ENCODE peak calls at places on chromosome X, in four cellular contexts. O is H9, T is HCT116, W is keratinocyte. P is an unnamed sample. For H4K20me1, the result is how much of the 10 kb centered on the place peaks cover.

GRCh38 chrX:72062890-72063289 is 68.8 kb downstream of the RTL5 start:
- DNase-seq in O (no peak), W (no peak), T (no peak), P (no peak)

GRCh38 chrX:99719140-99719539 is 690.9 kb downstream of the PCDH19 start:
- DNase-seq in O (peak), T (no peak), W (no peak), P (no peak)

GRCh38 chrX:43612400-43612799 is 43.7 kb upstream of the MAOA start:
- DNase-seq in W (no peak), T (no peak), O (no peak), P (no peak)

GRCh38 chrX:151505796-151506195 is 57.7 kb upstream of the PASD1 start:
- DNase-seq in W (no peak), O (no peak), T (peak), P (no peak)

GRCh38 chrX:41922125-41922521 is 1.2 kb downstream of the CASK start:
- DNase-seq in O (no peak), W (no peak), T (no peak), P (no peak)

GRCh38 chrX:133880032-133880443 is 105.4 kb downstream of the GPC3 start:
- DNase-seq in T (no peak), O (no peak), W (no peak), P (peak)

GRCh38 chrX:108312011-108312410 is 126.2 kb downstream of the COL4A6 start:
- DNase-seq in W (no peak), T (no peak), O (no peak), P (no peak)

GRCh38 chrX:21968333-21968732 is 27.8 kb downstream of the SMS start:
- DNase-seq in O (no peak), T (no peak), W (no peak), P (no peak)

GRCh38 chrX:19846995-19847790 is 40.2 kb downstream of the SH3KBP1 start:
- DNase-seq in O (no peak), T (no peak), W (no peak), P (peak)

GRCh38 chrX:11190745-11191510 is 79.8 kb downstream of the HCCS start:
- DNase-seq in O (no peak), W (no peak), T (no peak), P (peak)

GRCh38 chrX:100928660-100929613 is at the start of gene XKRX:
- DNase-seq in W (no peak), T (peak), O (peak), P (peak)

GRCh38 chrX:10534611-10535010 is 85.8 kb downstream of the MID1 start:
- DNase-seq in O (no peak), T (no peak), W (no peak), P (no peak)

GRCh38 chrX:31265383-31265782 is 193.5 kb upstream of the FTHL17 start:
- DNase-seq in T (no peak), O (no peak), W (no peak), P (no peak)

GRCh38 chrX:126770179-126770578 is 49.4 kb upstream of the PRR32 start:
- DNase-seq in O (no peak), T (no peak), W (no peak), P (peak)

GRCh38 chrX:140099221-140099620 is 133.9 kb upstream of the CXorf66 start:
- DNase-seq in W (no peak), O (no peak), T (no peak), P (no peak)

GRCh38 chrX:39903343-39903742 is 194.4 kb downstream of the BCOR start:
- DNase-seq in W (no peak), T (no peak), O (no peak), P (no peak)

GRCh38 chrX:107542500-107542899 is 85.8 kb upstream of the PRPS1 start:
- DNase-seq in O (peak), T (peak), W (no peak), P (no peak)

GRCh38 chrX:101682723-101683122 is 23.1 kb upstream of the ARMCX2 start:
- DNase-seq in W (no peak), O (no peak), T (no peak), P (no peak)

GRCh38 chrX:8179653-8180052 is 8.6 kb upstream of the VCX2 start:
- DNase-seq in O (no peak), W (no peak), T (no peak), P (no peak)

GRCh38 chrX:9907645-9908387 is 59.3 kb upstream of the CLDN34 start:
- DNase-seq in T (no peak), O (no peak), W (no peak), P (no peak)

GRCh38 chrX:9341305-9342201 is 123.3 kb upstream of the TBL1X start:
- DNase-seq in T (no peak), O (peak), W (no peak), P (peak)

GRCh38 chrX:101009086-101009485 is 39.6 kb downstream of the ARL13A start:
- DNase-seq in O (no peak), T (no peak), W (no peak), P (no peak)

GRCh38 chrX:53262918-53263394 is 18.4 kb downstream of the IQSEC2 start:
- DNase-seq in O (no peak), W (no peak), T (peak), P (no peak)

DNA sequence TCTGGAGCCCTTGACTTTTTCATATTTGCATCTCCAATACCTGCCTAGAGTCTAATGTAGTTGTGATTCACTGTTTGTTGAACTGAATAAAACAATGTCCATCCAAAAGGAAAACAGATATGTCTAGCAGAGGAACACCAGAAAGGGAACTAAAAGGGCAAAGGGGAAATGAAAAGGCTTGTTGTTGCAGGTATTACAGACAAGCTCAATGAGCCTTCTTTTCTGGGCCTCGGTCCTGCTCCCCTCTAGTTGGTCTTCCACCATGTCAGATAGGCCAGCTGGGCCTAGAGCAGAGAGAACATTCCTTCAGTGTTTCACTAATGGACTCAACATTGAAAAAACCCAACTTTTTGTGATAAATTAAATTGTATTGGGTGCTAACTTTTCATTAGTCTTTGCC is 55.4 kb downstream of the ZFX start:
- DNase-seq in O (no peak), T (no peak), W (no peak), P (no peak)
- H4K20me1 ChIP-seq in O (under half), T (under half), W (under half), P (under half)

GRCh38 chrX:129782015-129782495 is 2.3 kb downstream of the SASH3 start:
- DNase-seq in O (no peak), T (no peak), W (no peak), P (no peak)
- H4K20me1 ChIP-seq in O (under half), T (under half), W (under half), P (under half)

GRCh38 chrX:70476934-70477733 is 32.5 kb downstream of the DLG3 start:
- DNase-seq in W (no peak), O (peak), T (peak), P (no peak)
- H4K20me1 ChIP-seq in W (under half), O (under half), T (under half), P (under half)

DNA sequence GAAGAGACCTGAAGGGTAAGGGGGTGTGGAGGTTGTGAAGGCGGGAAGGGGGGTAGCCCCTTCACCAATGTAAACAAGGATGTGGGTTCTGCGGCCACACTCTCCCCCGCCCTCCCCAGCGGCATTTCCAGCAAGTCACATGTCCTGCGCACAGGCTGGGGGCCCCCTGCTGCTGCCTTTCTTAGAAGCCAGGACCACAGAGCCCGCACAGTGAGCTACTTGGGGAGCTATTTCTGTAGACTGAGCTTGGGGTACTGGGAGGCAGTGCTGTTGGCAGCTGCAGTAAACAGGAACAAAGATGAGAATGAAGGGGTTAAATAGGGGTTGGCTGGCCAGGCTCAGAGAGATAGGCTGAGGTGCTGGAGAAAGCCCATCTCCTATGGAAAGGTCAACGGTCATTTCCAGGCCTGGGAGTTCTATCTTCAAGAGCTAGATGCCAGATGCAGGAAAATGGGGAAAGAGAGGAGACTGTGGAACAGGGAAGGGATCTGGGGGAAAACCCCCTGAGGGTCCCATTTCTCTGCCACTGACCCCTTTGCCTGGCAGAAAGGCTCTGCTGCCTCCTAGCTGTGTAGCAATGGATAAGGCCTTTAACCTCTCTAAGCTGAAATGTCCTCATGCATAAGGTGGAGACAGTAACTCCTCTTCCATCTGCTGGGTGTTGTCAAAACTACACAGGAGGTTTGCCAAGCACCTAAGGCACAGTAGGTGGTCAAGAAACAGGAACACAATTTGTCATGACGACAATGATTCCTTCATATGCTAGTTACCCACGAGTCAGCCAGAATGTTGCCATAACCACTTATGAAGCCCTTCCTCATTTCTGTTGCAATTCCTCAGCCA is 18.5 kb upstream of the PIM2 start:
- DNase-seq in W (no peak), O (no peak), T (no peak), P (peak)
- H4K20me1 ChIP-seq in W (under half), O (under half), T (under half), P (under half)

GRCh38 chrX:2701600-2701999 is 10.5 kb downstream of the CD99 start:
- DNase-seq in O (no peak), T (no peak), W (no peak), P (peak)
- H4K20me1 ChIP-seq in O (under half), T (under half), W (under half), P (under half)

DNA sequence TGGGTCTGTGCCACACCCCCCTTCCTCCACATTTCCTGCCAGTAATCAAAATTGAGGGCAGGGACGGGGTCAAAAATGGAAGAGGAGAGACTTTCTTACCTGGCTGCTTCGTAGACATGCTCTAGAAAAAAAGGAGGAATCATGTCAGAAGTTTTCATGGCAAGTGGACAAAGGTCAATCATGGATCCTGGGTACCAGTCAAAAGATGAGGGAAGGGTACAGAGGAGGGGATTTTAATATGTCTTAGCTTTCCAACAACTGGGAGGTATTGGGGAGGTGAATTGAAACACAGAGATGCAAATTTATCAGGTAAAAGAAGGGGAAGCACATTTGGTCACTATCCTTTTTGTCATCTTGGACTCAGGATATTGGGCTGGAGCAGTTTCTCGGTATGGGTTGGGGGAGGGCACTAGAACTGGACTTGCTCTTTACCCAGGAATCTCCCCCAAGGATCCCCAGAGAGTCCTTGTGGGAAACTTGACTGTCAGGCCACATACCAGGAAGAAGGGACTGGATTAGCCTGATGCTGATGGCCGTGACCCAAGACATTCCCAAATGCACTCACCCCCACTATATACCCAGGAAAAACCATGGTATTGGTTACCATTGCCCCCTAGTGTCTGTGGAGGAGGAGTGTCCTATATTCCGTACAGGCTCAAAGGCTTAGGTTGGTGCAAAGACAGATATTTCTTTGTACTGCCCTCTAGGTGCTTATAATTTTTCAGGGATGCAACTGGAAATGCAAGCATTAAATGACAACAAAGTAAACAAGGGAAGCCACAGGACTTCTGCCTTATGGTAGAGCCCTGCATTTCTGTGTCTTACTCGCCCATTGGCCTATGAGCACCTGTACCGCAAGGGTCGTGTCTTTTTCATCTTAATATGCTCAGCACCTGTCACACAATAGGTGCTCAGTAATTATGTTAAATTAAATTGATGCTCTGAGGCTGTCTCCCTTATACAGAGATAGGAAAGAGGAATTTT is 16.8 kb downstream of the VSIG4 start:
- DNase-seq in W (no peak), O (peak), T (no peak), P (no peak)
- H4K20me1 ChIP-seq in W (under half), O (under half), T (under half), P (under half)

GRCh38 chrX:153968255-153968654 is 3.4 kb downstream of the HCFC1 start:
- DNase-seq in W (no peak), T (no peak), O (no peak), P (no peak)

GRCh38 chrX:153969904-153970397 is 1.7 kb downstream of the HCFC1 start:
- DNase-seq in O (no peak), W (no peak), T (no peak), P (no peak)

GRCh38 chrX:153969125-153969903 is 2.3 kb downstream of the HCFC1 start:
- DNase-seq in O (no peak), W (no peak), T (no peak), P (no peak)

GRCh38 chrX:153967536-153968214 is 3.9 kb downstream of the HCFC1 start:
- DNase-seq in T (no peak), W (no peak), O (no peak), P (no peak)

GRCh38 chrX:153968754-153969124 is 2.9 kb downstream of the HCFC1 start:
- DNase-seq in W (no peak), T (no peak), O (no peak), P (peak)
- H4K20me1 ChIP-seq in W (under half), T (under half), O (under half), P (under half)

DNA sequence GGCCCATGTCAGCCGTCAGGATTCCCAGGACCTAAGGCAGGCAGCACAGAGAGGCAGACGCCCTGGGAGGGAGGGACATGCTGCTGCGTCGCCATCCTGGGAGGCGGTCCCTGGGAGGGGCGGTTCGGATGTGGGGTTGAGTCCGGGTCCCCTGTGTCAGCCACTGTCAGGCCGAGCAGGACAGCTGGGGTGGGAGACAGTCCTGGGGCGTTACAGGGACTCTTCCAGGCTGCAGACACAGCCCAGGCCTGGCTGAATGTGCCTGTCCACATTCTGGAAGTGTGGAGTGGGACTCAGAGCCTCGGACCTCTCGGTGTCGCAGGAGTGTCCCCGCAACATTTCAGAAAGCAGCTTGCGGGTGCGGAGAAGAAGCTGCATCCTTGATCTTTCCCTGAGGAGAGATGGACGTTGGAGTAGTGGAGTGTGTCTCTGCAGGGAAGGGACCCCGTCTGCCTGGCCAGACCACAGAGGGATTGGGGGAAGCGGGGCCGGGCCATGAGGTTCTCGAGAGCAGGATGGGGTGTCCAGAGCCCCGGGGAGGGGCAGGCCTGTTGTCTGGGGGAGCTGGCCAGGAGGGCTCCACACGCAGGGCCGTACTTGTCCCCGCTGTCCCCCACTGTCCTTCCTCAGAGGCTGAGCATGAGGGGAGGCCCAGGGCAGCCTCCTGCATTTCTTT is 6.1 kb downstream of the AKAP17A start:
- DNase-seq in O (no peak), W (no peak), T (no peak), P (no peak)
- H4K20me1 ChIP-seq in O (under half), W (under half), T (under half), P (under half)

GRCh38 chrX:24186986-24187385 is 37.5 kb downstream of the ZFX start:
- DNase-seq in W (no peak), T (no peak), O (no peak), P (no peak)
- H4K20me1 ChIP-seq in W (under half), T (under half), O (under half), P (under half)